ENCODE peak calls at places on chromosomes 2 and 18, in seven cellular contexts. Y is stimulated activated memory B cell treated with anti-CD40 and anti-IgM and Interleukin-4, amounts not matched to agents 10 μg/mL and 1 μg/mL and 100 μg/mL, for 72 hours; G is psoas muscle; A is activated T-helper 17 cell treated with anti-CD3 and anti-CD28 coated beads, Interleukin-2, amount 50 U/mL, for 72 hours; T is heart right ventricle; V is naive thymus-derived CD8-positive, alpha-beta T cell; F is RWPE2. W is an unnamed sample.

GRCh38 chr18:765764-766549 is 46.1 kb downstream of the YES1 start:
- ATAC-seq in Y (no peak), G (no peak), A (no peak), T (no peak), V (no peak), F (no peak), W (peak)

GRCh38 chr2:200306719-200306968 is 151 bp downstream of the SPATS2L start:
- ATAC-seq in Y (peak), G (no peak), A (peak), T (no peak), V (peak), F (peak), W (no peak)

GRCh38 chr2:144500567-144500966 is 19.4 kb downstream of the ZEB2 start:
- ATAC-seq in Y (no peak), G (no peak), A (peak), T (no peak), V (no peak), F (no peak), W (no peak)

GRCh38 chr2:37629529-37629928 is 41.9 kb downstream of the CDC42EP3 start:
- ATAC-seq in Y (no peak), G (peak), A (no peak), T (no peak), V (no peak), F (peak), W (no peak)

GRCh38 chr2:215796160-215796559 is 217.2 kb downstream of the MREG start:
- ATAC-seq in Y (no peak), G (peak), A (peak), T (no peak), V (no peak), F (peak), W (no peak)

GRCh38 chr2:74984947-74985637 is 26.6 kb downstream of the POLE4 start:
- ATAC-seq in Y (no peak), G (no peak), A (no peak), T (no peak), V (no peak), F (no peak), W (no peak)

GRCh38 chr18:32026491-32027086 is 8.0 kb downstream of the RNF125 start:
- ATAC-seq in Y (no peak), G (no peak), A (peak), T (no peak), V (peak), F (no peak), W (no peak)

GRCh38 chr2:88442061-88442460 is 10.4 kb downstream of the FOXI3 start:
- ATAC-seq in Y (no peak), G (no peak), A (no peak), T (no peak), V (no peak), F (no peak), W (no peak)

GRCh38 chr18:39776766-39777165 is 2178.3 kb upstream of the PIK3C3 start:
- ATAC-seq in Y (no peak), G (no peak), A (no peak), T (no peak), V (no peak), F (no peak), W (no peak)

GRCh38 chr2:44713170-44713569 is 228.3 kb upstream of the SIX3 start:
- ATAC-seq in Y (peak), G (no peak), A (no peak), T (no peak), V (no peak), F (no peak), W (no peak)

GRCh38 chr2:207423886-207424285 is 105.9 kb upstream of the CREB1 start:
- ATAC-seq in Y (peak), G (no peak), A (peak), T (no peak), V (no peak), F (peak), W (no peak)

GRCh38 chr2:62439425-62439824 is 66.6 kb downstream of the TMEM17 start:
- ATAC-seq in Y (no peak), G (no peak), A (no peak), T (no peak), V (no peak), F (no peak), W (no peak)

GRCh38 chr2:205323929-205324328 is 358.4 kb upstream of the NRP2 start:
- ATAC-seq in Y (no peak), G (no peak), A (no peak), T (no peak), V (no peak), F (peak), W (no peak)

GRCh38 chr2:207331674-207332073 is 165.9 kb upstream of the KLF7 start:
- ATAC-seq in Y (no peak), G (no peak), A (no peak), T (no peak), V (no peak), F (no peak), W (no peak)

GRCh38 chr2:213411582-213412289 is 127.5 kb downstream of the SPAG16 start:
- ATAC-seq in Y (no peak), G (no peak), A (no peak), T (no peak), V (no peak), F (peak), W (no peak)

GRCh38 chr2:215635788-215636139 is 199.9 kb upstream of the FN1 start:
- ATAC-seq in Y (no peak), G (no peak), A (no peak), T (no peak), V (no peak), F (peak), W (no peak)

GRCh38 chr18:74229005-74229404 is 62.8 kb downstream of the CYB5A start:
- ATAC-seq in Y (no peak), G (no peak), A (no peak), T (no peak), V (no peak), F (no peak), W (no peak)

GRCh38 chr2:125642032-125642431 is 1013.9 kb upstream of the GYPC start:
- ATAC-seq in Y (no peak), G (no peak), A (no peak), T (no peak), V (no peak), F (no peak), W (no peak)

GRCh38 chr2:69755862-69756467 is 14.0 kb downstream of the ANXA4 start:
- ATAC-seq in Y (no peak), G (peak), A (peak), T (peak), V (no peak), F (peak), W (peak)

GRCh38 chr2:152062130-152063091 is 36.4 kb downstream of the CACNB4 start:
- ATAC-seq in Y (peak), G (peak), A (no peak), T (peak), V (no peak), F (peak), W (peak)

GRCh38 chr18:71036783-71037182 is 747.9 kb downstream of the SOCS6 start:
- ATAC-seq in Y (no peak), G (no peak), A (no peak), T (no peak), V (no peak), F (peak), W (no peak)

GRCh38 chr2:30127016-30127893 is 19.6 kb upstream of the YPEL5 start:
- ATAC-seq in Y (no peak), G (no peak), A (no peak), T (no peak), V (no peak), F (peak), W (no peak)

GRCh38 chr2:39737661-39738060 is 41.4 kb downstream of the THUMPD2 start:
- ATAC-seq in Y (no peak), G (no peak), A (no peak), T (peak), V (no peak), F (peak), W (peak)

GRCh38 chr2:32882911-32883810 is 63.6 kb upstream of the LTBP1 start:
- ATAC-seq in Y (no peak), G (no peak), A (no peak), T (no peak), V (no peak), F (no peak), W (no peak)

GRCh38 chr2:72415256-72415655 is 267.6 kb upstream of the CYP26B1 start:
- ATAC-seq in Y (no peak), G (no peak), A (no peak), T (no peak), V (no peak), F (no peak), W (no peak)

GRCh38 chr2:102686479-102687439 is 67.4 kb downstream of the SLC9A2 start:
- ATAC-seq in Y (peak), G (no peak), A (peak), T (no peak), V (no peak), F (no peak), W (no peak)

GRCh38 chr2:170651603-170652002 is 63.5 kb upstream of the SP5 start:
- ATAC-seq in Y (no peak), G (no peak), A (no peak), T (no peak), V (peak), F (no peak), W (no peak)

GRCh38 chr18:30192216-30192615 is 850.3 kb downstream of the DSC3 start:
- ATAC-seq in Y (no peak), G (no peak), A (no peak), T (no peak), V (no peak), F (no peak), W (no peak)

GRCh38 chr2:52877703-52878102 is 889.9 kb upstream of the CHAC2 start:
- ATAC-seq in Y (no peak), G (no peak), A (no peak), T (no peak), V (no peak), F (no peak), W (no peak)

GRCh38 chr18:73597832-73598615 is 549.6 kb downstream of the FBXO15 start:
- ATAC-seq in Y (peak), G (no peak), A (no peak), T (no peak), V (no peak), F (no peak), W (no peak)

GRCh38 chr2:80643598-80643997 is 339.0 kb upstream of the LRRTM1 start:
- ATAC-seq in Y (no peak), G (no peak), A (no peak), T (no peak), V (no peak), F (peak), W (no peak)

GRCh38 chr2:196551014-196551413 is 88.5 kb upstream of the CCDC150 start:
- ATAC-seq in Y (no peak), G (no peak), A (no peak), T (no peak), V (no peak), F (no peak), W (no peak)

GRCh38 chr18:27656167-27656778 is 471.2 kb upstream of the CHST9 start:
- ATAC-seq in Y (no peak), G (no peak), A (no peak), T (no peak), V (no peak), F (peak), W (no peak)

W was measured in gastroesophageal sphincter.